ENCODE peak calls at places on chromosomes 6 and 20, in five cellular contexts. One of them, this sample, is unnamed.

GRCh38 chr20:63686492-63687321 is 9.7 kb upstream of the TNFRSF6B start:
- DNase-seq in A673: no peak
- DNase-seq in left lung: peak; percentile 90
- DNase-seq in lower lobe of right lung: peak; percentile 78
- DNase-seq in trophoblast cell: peak; percentile 88
- DNase-seq in this sample: no peak

GRCh38 chr6:170405311-170405975 is 98.9 kb downstream of the FAM120B start:
- DNase-seq in A673: no peak
- DNase-seq in left lung: no peak
- DNase-seq in lower lobe of right lung: no peak
- DNase-seq in trophoblast cell: peak; percentile 40
- DNase-seq in this sample: peak; percentile 97

GRCh38 chr6:160348552-160349441 is 619 bp downstream of the SLC22A3 start:
- DNase-seq in A673: no peak
- DNase-seq in left lung: peak; percentile 81
- DNase-seq in lower lobe of right lung: peak; percentile 74
- DNase-seq in trophoblast cell: peak; percentile 51
- DNase-seq in this sample: peak; percentile 18

GRCh38 chr6:11110921-11111768 is at the start of gene ERVFRD-1:
- DNase-seq in A673: no peak
- DNase-seq in left lung: no peak
- DNase-seq in lower lobe of right lung: no peak
- DNase-seq in trophoblast cell: peak; percentile 72
- DNase-seq in this sample: no peak

GRCh38 chr6:63856271-63856670 is 220.7 kb downstream of the PHF3 start:
- DNase-seq in A673: no peak
- DNase-seq in left lung: no peak
- DNase-seq in lower lobe of right lung: no peak
- DNase-seq in trophoblast cell: no peak
- DNase-seq in this sample: no peak

GRCh38 chr20:48098866-48099265 is 313.6 kb upstream of the SULF2 start:
- DNase-seq in A673: no peak
- DNase-seq in left lung: no peak
- DNase-seq in lower lobe of right lung: no peak
- DNase-seq in trophoblast cell: no peak
- DNase-seq in this sample: no peak

GRCh38 chr20:62732766-62733165 is 24.1 kb downstream of the NTSR1 start:
- DNase-seq in A673: no peak
- DNase-seq in left lung: peak; percentile 63
- DNase-seq in lower lobe of right lung: peak; percentile 25
- DNase-seq in trophoblast cell: no peak
- DNase-seq in this sample: no peak

GRCh38 chr6:14211596-14211961 is 94.0 kb downstream of the CD83 start:
- DNase-seq in A673: peak; percentile 68
- DNase-seq in left lung: peak; percentile 83
- DNase-seq in lower lobe of right lung: peak; percentile 68
- DNase-seq in trophoblast cell: no peak
- DNase-seq in this sample: no peak

GRCh38 chr6:153976921-153977693 is 61.9 kb upstream of the OPRM1 start:
- DNase-seq in A673: no peak
- DNase-seq in left lung: no peak
- DNase-seq in lower lobe of right lung: no peak
- DNase-seq in trophoblast cell: peak; percentile 34
- DNase-seq in this sample: peak; percentile 45

GRCh38 chr6:147322299-147323162 is 118.3 kb downstream of the STXBP5 start:
- DNase-seq in A673: peak; percentile 82
- DNase-seq in left lung: no peak
- DNase-seq in lower lobe of right lung: no peak
- DNase-seq in trophoblast cell: peak; percentile 21
- DNase-seq in this sample: peak; percentile 35

GRCh38 chr20:32296874-32297420 is 19.5 kb downstream of the KIF3B start:
- DNase-seq in A673: no peak
- DNase-seq in left lung: no peak
- DNase-seq in lower lobe of right lung: no peak
- DNase-seq in trophoblast cell: no peak
- DNase-seq in this sample: no peak

GRCh38 chr6:100283288-100283687 is 181.4 kb downstream of the SIM1 start:
- DNase-seq in A673: no peak
- DNase-seq in left lung: no peak
- DNase-seq in lower lobe of right lung: no peak
- DNase-seq in trophoblast cell: no peak
- DNase-seq in this sample: no peak

GRCh38 chr6:150676339-150676738 is 76.7 kb downstream of the PLEKHG1 start:
- DNase-seq in A673: no peak
- DNase-seq in left lung: no peak
- DNase-seq in lower lobe of right lung: no peak
- DNase-seq in trophoblast cell: no peak
- DNase-seq in this sample: no peak

GRCh38 chr20:47016068-47016664 is 121.5 kb downstream of the EYA2 start:
- DNase-seq in A673: no peak
- DNase-seq in left lung: no peak
- DNase-seq in lower lobe of right lung: no peak
- DNase-seq in trophoblast cell: no peak
- DNase-seq in this sample: no peak

GRCh38 chr6:75493400-75494064 is at the start of gene FILIP1:
- DNase-seq in A673: peak; percentile 24
- DNase-seq in left lung: no peak
- DNase-seq in lower lobe of right lung: peak; percentile 44
- DNase-seq in trophoblast cell: no peak
- DNase-seq in this sample: no peak

GRCh38 chr6:151634336-151634720 is 140.5 kb downstream of the CCDC170 start:
- DNase-seq in A673: no peak
- DNase-seq in left lung: no peak
- DNase-seq in lower lobe of right lung: no peak
- DNase-seq in trophoblast cell: no peak
- DNase-seq in this sample: no peak

GRCh38 chr6:3294921-3295871 is 36.4 kb downstream of the PSMG4 start:
- DNase-seq in A673: no peak
- DNase-seq in left lung: no peak
- DNase-seq in lower lobe of right lung: no peak
- DNase-seq in trophoblast cell: no peak
- DNase-seq in this sample: no peak

DNA sequence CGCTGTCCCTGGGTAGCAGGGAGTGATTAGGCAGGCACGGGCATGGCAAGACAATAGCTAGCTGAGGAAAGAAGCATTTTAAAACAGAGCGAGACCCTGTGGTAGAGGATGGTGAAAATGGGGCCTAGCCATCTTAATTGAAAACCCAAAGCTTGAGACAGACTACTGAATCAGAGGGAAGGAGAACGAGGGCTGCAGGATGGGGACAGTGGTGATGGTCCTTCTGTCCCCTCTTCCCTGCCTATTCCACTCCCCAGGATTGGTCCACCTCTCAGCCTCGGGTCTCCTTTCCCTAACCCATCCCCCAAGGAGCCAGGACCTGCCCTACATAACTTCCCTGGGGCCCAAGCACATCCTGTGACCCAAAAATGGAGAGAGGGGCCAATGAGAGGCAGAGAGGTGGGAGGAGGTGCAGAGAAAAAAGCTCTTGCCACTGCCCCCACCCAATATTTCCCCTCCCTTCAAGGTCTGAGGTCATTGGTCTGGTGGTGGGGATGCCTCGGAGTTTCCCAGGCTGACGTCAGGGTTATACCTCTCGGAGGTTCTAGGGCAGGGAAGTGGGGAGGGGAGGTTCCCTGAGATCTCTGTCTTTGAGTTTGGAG is 884 bp upstream of the CUTA start:
- DNase-seq in A673: no peak
- DNase-seq in left lung: no peak
- DNase-seq in lower lobe of right lung: no peak
- DNase-seq in trophoblast cell: no peak
- DNase-seq in this sample: no peak
- H3K4me1 ChIP-seq in A673: peaks cover 24% of the 10 kb centered on the region
- H3K4me1 ChIP-seq in left lung: peaks cover 13% of the 10 kb centered on the region
- H3K4me1 ChIP-seq in lower lobe of right lung: peaks cover 38% of the 10 kb centered on the region
- H3K4me1 ChIP-seq in trophoblast cell: peaks cover 17% of the 10 kb centered on the region
- H3K4me1 ChIP-seq in this sample: peaks cover 14% of the 10 kb centered on the region

DNA sequence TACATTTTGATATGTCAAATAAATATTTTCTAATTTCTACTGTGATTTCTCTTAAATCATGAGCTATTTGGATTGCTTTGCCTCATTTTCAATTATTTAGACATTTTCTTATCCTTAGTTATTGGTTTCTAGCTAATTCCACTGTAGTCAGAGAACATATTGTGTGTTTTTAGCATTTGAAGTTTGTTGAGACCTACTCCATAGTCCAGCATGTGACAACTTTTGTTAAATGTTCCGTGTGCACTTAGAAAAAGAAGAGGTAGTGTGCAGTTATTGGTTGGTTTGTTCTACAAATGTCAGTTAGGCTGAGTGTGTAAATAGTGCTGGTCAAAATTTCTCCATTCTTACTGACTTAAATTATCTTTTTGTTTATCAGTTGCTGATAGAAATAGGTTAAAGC is 138.8 kb downstream of the BCAS1 start:
- DNase-seq in A673: no peak
- DNase-seq in left lung: no peak
- DNase-seq in lower lobe of right lung: no peak
- DNase-seq in trophoblast cell: no peak
- DNase-seq in this sample: no peak
- H3K27ac ChIP-seq in A673: no peak overlapping the region
- H3K27ac ChIP-seq in left lung: no peak overlapping the region
- H3K27ac ChIP-seq in lower lobe of right lung: no peak overlapping the region
- H3K27ac ChIP-seq in trophoblast cell: no peak overlapping the region
- H3K27ac ChIP-seq in this sample: peak overlapping the region; percentile 37

GRCh38 chr20:19572031-19572430 is 186.0 kb upstream of the RIN2 start:
- DNase-seq in A673: no peak
- DNase-seq in left lung: no peak
- DNase-seq in lower lobe of right lung: no peak
- DNase-seq in trophoblast cell: no peak
- DNase-seq in this sample: no peak

GRCh38 chr20:19583532-19584175 is 174.4 kb upstream of the RIN2 start:
- DNase-seq in A673: peak; percentile 85
- DNase-seq in left lung: peak; percentile 84
- DNase-seq in lower lobe of right lung: peak; percentile 84
- DNase-seq in trophoblast cell: peak; percentile 89
- DNase-seq in this sample: peak; percentile 46

GRCh38 chr20:19582782-19583181 is 175.3 kb upstream of the RIN2 start:
- DNase-seq in A673: peak; percentile 71
- DNase-seq in left lung: no peak
- DNase-seq in lower lobe of right lung: no peak
- DNase-seq in trophoblast cell: no peak
- DNase-seq in this sample: no peak

GRCh38 chr20:19577692-19578091 is 180.4 kb upstream of the RIN2 start:
- DNase-seq in A673: no peak
- DNase-seq in left lung: no peak
- DNase-seq in lower lobe of right lung: no peak
- DNase-seq in trophoblast cell: no peak
- DNase-seq in this sample: no peak
- H3K27me3 ChIP-seq in A673: no peaks in the 10 kb centered on the region
- H3K27me3 ChIP-seq in left lung: no peaks in the 10 kb centered on the region
- H3K27me3 ChIP-seq in lower lobe of right lung: no peaks in the 10 kb centered on the region
- H3K27me3 ChIP-seq in trophoblast cell: no peaks in the 10 kb centered on the region
- H3K27me3 ChIP-seq in this sample: no peaks in the 10 kb centered on the region

GRCh38 chr6:110357298-110357695 is 852 bp downstream of the METTL24 start:
- DNase-seq in A673: peak; percentile 56
- DNase-seq in left lung: no peak
- DNase-seq in lower lobe of right lung: no peak
- DNase-seq in trophoblast cell: no peak
- DNase-seq in this sample: no peak

GRCh38 chr6:110355727-110356126 is 2.4 kb downstream of the METTL24 start:
- DNase-seq in A673: peak; percentile 51
- DNase-seq in left lung: no peak
- DNase-seq in lower lobe of right lung: no peak
- DNase-seq in trophoblast cell: no peak
- DNase-seq in this sample: no peak

GRCh38 chr6:110356778-110357177 is 1.4 kb downstream of the METTL24 start:
- DNase-seq in A673: peak; percentile 50
- DNase-seq in left lung: no peak
- DNase-seq in lower lobe of right lung: no peak
- DNase-seq in trophoblast cell: no peak
- DNase-seq in this sample: no peak

GRCh38 chr6:110353420-110353819 is 4.7 kb downstream of the METTL24 start:
- DNase-seq in A673: no peak
- DNase-seq in left lung: no peak
- DNase-seq in lower lobe of right lung: no peak
- DNase-seq in trophoblast cell: no peak
- DNase-seq in this sample: no peak

DNA sequence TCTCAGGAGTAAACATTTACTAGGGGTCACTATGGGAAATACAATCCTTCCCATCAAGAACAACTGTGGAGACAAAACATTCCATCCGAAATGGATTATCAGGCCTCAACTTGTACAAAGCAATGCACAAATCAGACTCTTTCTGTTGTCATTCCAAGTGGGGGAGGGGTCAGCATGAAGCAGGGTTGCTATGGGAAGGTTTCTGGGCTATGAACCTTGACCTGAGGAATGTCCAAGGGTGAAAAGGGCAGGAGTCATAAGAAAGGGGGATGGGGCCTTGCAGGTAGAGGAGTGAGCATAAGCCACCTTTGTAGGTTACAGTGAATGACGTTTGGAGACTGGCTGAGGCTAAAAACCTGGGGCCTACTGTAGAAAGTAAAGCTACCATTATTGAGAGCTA is 3.1 kb downstream of the METTL24 start:
- DNase-seq in A673: no peak
- DNase-seq in left lung: no peak
- DNase-seq in lower lobe of right lung: no peak
- DNase-seq in trophoblast cell: no peak
- DNase-seq in this sample: no peak
- H3K4me1 ChIP-seq in A673: peaks cover 66% of the 10 kb centered on the region
- H3K4me1 ChIP-seq in left lung: peaks cover 12% of the 10 kb centered on the region
- H3K4me1 ChIP-seq in lower lobe of right lung: peaks cover 17% of the 10 kb centered on the region
- H3K4me1 ChIP-seq in trophoblast cell: peaks cover 9% of the 10 kb centered on the region
- H3K4me1 ChIP-seq in this sample: no peaks in the 10 kb centered on the region

GRCh38 chr6:53339424-53339823 is 9.3 kb downstream of the ELOVL5 start:
- DNase-seq in A673: no peak
- DNase-seq in left lung: no peak
- DNase-seq in lower lobe of right lung: no peak
- DNase-seq in trophoblast cell: no peak
- DNase-seq in this sample: no peak
- H3K27ac ChIP-seq in A673: no peak overlapping the region
- H3K27ac ChIP-seq in left lung: no peak overlapping the region
- H3K27ac ChIP-seq in lower lobe of right lung: no peak overlapping the region
- H3K27ac ChIP-seq in trophoblast cell: no peak overlapping the region
- H3K27ac ChIP-seq in this sample: no peak overlapping the region

GRCh38 chr6:140344149-140344913 is 969.9 kb upstream of the CITED2 start:
- DNase-seq in A673: no peak
- DNase-seq in left lung: no peak
- DNase-seq in lower lobe of right lung: no peak
- DNase-seq in trophoblast cell: no peak
- DNase-seq in this sample: peak; percentile 66

GRCh38 chr6:140341272-140341671 is 966.8 kb upstream of the CITED2 start:
- DNase-seq in A673: no peak
- DNase-seq in left lung: no peak
- DNase-seq in lower lobe of right lung: no peak
- DNase-seq in trophoblast cell: no peak
- DNase-seq in this sample: no peak

GRCh38 chr6:140343128-140343527 is 968.7 kb upstream of the CITED2 start:
- DNase-seq in A673: no peak
- DNase-seq in left lung: no peak
- DNase-seq in lower lobe of right lung: no peak
- DNase-seq in trophoblast cell: no peak
- DNase-seq in this sample: no peak

GRCh38 chr6:140346461-140346860 is 972.0 kb upstream of the CITED2 start:
- DNase-seq in A673: no peak
- DNase-seq in left lung: no peak
- DNase-seq in lower lobe of right lung: no peak
- DNase-seq in trophoblast cell: no peak
- DNase-seq in this sample: no peak

GRCh38 chr6:140345935-140346334 is 971.5 kb upstream of the CITED2 start:
- DNase-seq in A673: no peak
- DNase-seq in left lung: no peak
- DNase-seq in lower lobe of right lung: no peak
- DNase-seq in trophoblast cell: no peak
- DNase-seq in this sample: no peak
- H3K27me3 ChIP-seq in A673: no peaks in the 10 kb centered on the region
- H3K27me3 ChIP-seq in left lung: no peaks in the 10 kb centered on the region
- H3K27me3 ChIP-seq in lower lobe of right lung: no peaks in the 10 kb centered on the region
- H3K27me3 ChIP-seq in trophoblast cell: no peaks in the 10 kb centered on the region
- H3K27me3 ChIP-seq in this sample: no peaks in the 10 kb centered on the region

This sample was measured in foreskin keratinocyte.